ENCODE peak calls at places on chromosomes 2 and 18, in five cellular contexts. Z is cardiac muscle cell, W is BJ, C is neural progenitor cell, P is MG63. K is an unnamed sample. For H3K36me3, the result is how much of the 10 kb centered on the place peaks cover.

GRCh38 chr2:198441876-198442275 is 637.5 kb downstream of the PLCL1 start:
- DNase-seq in C (no peak), Z (no peak), P (no peak), W (no peak), K (no peak)

GRCh38 chr2:109376115-109376514 is 237.7 kb downstream of the SEPTIN10 start:
- DNase-seq in P (peak), C (no peak), W (no peak), Z (no peak), K (no peak)

GRCh38 chr2:70931376-70932000 is 4.2 kb upstream of the ATP6V1B1 start:
- DNase-seq in Z (no peak), C (no peak), P (no peak), W (no peak), K (no peak)

GRCh38 chr2:209395652-209396051 is 28.2 kb upstream of the MAP2 start:
- DNase-seq in Z (no peak), C (no peak), W (no peak), P (no peak), K (no peak)

GRCh38 chr2:132438650-132439030 is 22.0 kb downstream of the GPR39 start:
- DNase-seq in C (no peak), W (peak), Z (no peak), P (peak), K (peak)

GRCh38 chr2:98175811-98176210 is 88.8 kb downstream of the VWA3B start:
- DNase-seq in C (peak), P (no peak), Z (peak), W (no peak), K (peak)

GRCh38 chr2:118112771-118113334 is 24.6 kb downstream of the INSIG2 start:
- DNase-seq in P (peak), Z (no peak), W (peak), C (no peak), K (no peak)

GRCh38 chr2:217945530-217945929 is 57.3 kb downstream of the TNS1 start:
- DNase-seq in C (no peak), P (no peak), Z (no peak), W (no peak), K (no peak)

GRCh38 chr2:168530980-168531379 is 74.9 kb downstream of the CERS6 start:
- DNase-seq in W (no peak), Z (no peak), C (no peak), P (no peak), K (no peak)

GRCh38 chr2:220277445-220277960 is 650.1 kb downstream of the SLC4A3 start:
- DNase-seq in C (no peak), W (peak), Z (no peak), P (peak), K (no peak)

GRCh38 chr2:17166506-17166905 is 351.7 kb downstream of the RAD51AP2 start:
- DNase-seq in Z (no peak), C (no peak), W (no peak), P (peak), K (peak)

GRCh38 chr18:31445908-31446307 is 1.6 kb upstream of the DSG3 start:
- DNase-seq in Z (no peak), C (no peak), W (no peak), P (no peak), K (no peak)

GRCh38 chr2:162037886-162038285 is 36.1 kb downstream of the DPP4 start:
- DNase-seq in W (no peak), Z (no peak), P (no peak), C (no peak), K (no peak)

GRCh38 chr18:22800551-22800951 is 132.6 kb upstream of the RBBP8 start:
- DNase-seq in Z (no peak), W (no peak), C (no peak), P (no peak), K (no peak)

GRCh38 chr18:7677424-7677823 is 110.3 kb downstream of the PTPRM start:
- DNase-seq in Z (no peak), P (no peak), C (no peak), W (no peak), K (no peak)

GRCh38 chr2:237411683-237412349 is 2.1 kb downstream of the COL6A3 start:
- DNase-seq in P (peak), C (no peak), Z (no peak), W (no peak), K (peak)

GRCh38 chr2:85889648-85890281 is 975 bp upstream of the ST3GAL5 start:
- DNase-seq in C (peak), W (no peak), Z (no peak), P (no peak), K (peak)

GRCh38 chr18:36349552-36349951 is 52.0 kb downstream of the FHOD3 start:
- DNase-seq in C (no peak), P (no peak), Z (no peak), W (no peak), K (no peak)

GRCh38 chr2:223994562-223995162 is 37.4 kb downstream of the MRPL44 start:
- DNase-seq in Z (no peak), C (no peak), W (no peak), P (no peak), K (no peak)

GRCh38 chr2:224428787-224429440 is 27.0 kb upstream of the FAM124B start:
- DNase-seq in C (no peak), P (peak), W (no peak), Z (peak), K (no peak)

GRCh38 chr2:109134741-109135571 is 6.0 kb downstream of the SH3RF3 start:
- DNase-seq in P (no peak), W (no peak), C (no peak), Z (no peak), K (no peak)

GRCh38 chr2:240784629-240785423 is 35.2 kb downstream of the KIF1A start:
- DNase-seq in W (no peak), C (no peak), Z (no peak), P (no peak), K (no peak)

GRCh38 chr2:240783819-240784621 is 36.0 kb downstream of the KIF1A start:
- DNase-seq in C (no peak), W (no peak), P (no peak), Z (no peak), K (no peak)

GRCh38 chr2:240786871-240787311 is 33.1 kb downstream of the KIF1A start:
- DNase-seq in Z (no peak), C (no peak), W (no peak), P (no peak), K (no peak)

GRCh38 chr2:240786355-240786841 is 33.6 kb downstream of the KIF1A start:
- DNase-seq in Z (no peak), W (no peak), C (no peak), P (no peak), K (no peak)

GRCh38 chr2:240785424-240786335 is 34.3 kb downstream of the KIF1A start:
- DNase-seq in P (no peak), Z (no peak), C (no peak), W (no peak), K (no peak)
- H3K36me3 ChIP-seq in P (under half), Z (under half), C (under half), W (under half), K (under half)

DNA sequence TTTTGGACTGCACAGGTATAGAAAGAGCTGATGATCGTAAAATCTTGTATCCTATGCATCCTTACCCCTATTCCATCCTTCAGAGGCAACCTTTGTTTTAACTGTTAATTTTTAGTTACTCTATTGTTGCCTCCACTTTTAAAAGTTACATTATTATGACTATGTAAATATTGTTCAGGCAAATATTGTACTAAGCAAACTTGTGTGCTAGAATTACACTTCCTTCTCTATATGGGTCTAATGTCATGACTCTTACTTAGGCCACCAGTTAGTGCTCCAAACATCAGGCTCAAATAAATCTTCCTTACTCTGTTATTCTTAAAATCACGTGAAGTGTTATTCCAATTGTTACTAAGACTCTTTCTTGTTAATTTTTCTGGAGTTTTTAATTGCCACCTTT is 47.4 kb upstream of the EMILIN2 start:
- DNase-seq in C (no peak), Z (no peak), W (no peak), P (no peak), K (no peak)
- H3K36me3 ChIP-seq in C (under half), Z (under half), W (under half), P (under half), K (half or more)

DNA sequence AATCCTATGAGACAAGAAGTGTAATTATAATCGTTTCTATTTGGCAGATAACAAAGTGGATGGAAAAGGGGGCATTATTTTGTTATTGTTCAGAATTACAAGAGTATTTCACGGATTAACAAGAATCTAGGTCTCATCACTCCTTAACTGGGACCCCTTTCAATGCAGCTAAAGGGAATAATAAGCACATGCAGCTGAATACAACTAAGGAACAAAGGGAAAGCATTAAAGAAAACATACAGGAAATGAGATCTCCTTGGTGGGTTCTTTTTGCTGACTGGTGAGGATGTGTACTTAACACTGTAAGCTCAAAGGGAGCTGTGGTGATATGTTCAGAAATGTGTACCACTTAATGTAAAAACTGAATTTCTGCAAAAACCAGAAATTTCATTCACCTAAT is 140.5 kb upstream of the WDSUB1 start:
- DNase-seq in W (no peak), C (no peak), P (no peak), Z (no peak), K (no peak)
- H3K36me3 ChIP-seq in W (under half), C (under half), P (under half), Z (under half), K (under half)

DNA sequence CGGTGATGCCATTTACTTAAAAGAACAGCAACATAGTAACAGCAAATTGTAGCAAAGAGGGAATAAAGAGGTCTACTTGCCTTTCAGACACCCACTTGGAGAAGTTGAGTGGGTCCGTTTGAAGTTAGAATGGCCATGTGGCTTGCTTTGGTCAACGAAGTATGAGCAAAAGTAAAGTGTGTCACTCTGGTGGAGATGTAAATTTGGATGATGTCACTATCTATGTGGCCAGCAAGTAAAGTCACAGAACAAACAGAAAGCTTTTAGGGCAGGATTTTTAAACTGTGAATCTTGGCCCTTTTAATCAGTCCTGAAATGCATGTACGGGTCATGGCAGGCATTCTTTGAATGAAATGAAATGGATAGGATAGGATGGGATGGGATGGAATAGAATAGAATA is 120.3 kb downstream of the PAX3 start:
- DNase-seq in C (no peak), P (no peak), Z (no peak), W (no peak), K (no peak)
- H3K36me3 ChIP-seq in C (under half), P (under half), Z (under half), W (under half), K (under half)

DNA sequence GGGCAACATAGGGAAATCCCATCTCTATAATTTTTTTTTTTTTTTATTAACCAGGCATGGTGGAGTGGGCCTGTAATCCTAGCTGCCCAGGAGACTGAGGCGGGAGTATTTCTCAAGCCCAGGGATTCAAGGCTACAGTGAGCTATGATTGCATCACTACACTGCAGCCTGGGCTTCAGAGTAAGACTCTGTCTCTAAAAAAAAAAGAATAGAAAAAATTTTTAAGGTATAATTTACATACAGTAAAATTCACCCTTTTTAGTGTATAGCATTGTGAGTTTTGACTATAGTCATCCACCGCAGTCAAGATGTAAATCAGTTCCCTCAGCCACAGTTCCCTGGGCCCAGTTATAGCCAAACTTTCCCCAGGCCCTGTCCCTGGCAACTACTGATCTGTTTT is 57.1 kb upstream of the MSH6 start:
- DNase-seq in Z (no peak), C (no peak), P (no peak), W (no peak), K (no peak)
- H3K36me3 ChIP-seq in Z (under half), C (under half), P (under half), W (under half), K (under half)

DNA sequence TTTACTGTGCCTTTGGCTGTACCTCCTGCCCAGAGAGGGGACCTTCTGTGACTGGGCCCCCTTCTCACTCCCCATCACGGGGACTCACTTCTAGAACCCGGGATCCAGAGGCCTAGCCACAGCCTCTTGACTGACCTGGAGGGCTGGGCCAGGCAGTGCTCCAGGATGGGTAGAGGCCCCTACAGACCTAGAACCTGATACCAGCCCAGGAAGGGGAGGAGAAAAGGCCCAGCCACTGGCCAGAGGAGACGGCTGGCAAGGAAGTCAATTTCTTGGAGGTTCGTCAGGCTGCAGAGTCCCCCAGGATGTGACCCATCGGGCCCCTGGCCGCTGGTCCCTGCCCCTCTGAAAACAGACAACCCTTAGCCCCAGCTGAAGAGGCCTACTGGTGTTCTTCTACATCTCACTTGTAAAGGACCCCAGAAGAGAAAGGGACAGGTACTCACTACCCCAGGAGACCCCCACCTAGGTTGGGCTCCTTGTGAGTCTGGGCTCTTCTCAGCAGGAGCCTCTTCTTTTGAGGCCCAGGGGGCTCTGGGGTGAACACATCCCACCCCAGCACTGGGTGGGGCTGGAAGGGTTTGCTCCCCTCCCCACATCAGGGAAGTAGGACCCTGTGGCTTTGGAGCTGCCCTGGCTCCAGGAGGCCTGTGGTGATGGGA is 86.0 kb downstream of the STPG4 start:
- DNase-seq in P (no peak), W (no peak), C (no peak), Z (no peak), K (no peak)
- H3K36me3 ChIP-seq in P (under half), W (under half), C (under half), Z (under half), K (under half)

GRCh38 chr2:105753380-105753779 is 8.7 kb downstream of the NCK2 start:
- DNase-seq in C (no peak), W (no peak), P (no peak), Z (no peak), K (no peak)
- H3K36me3 ChIP-seq in C (under half), W (under half), P (under half), Z (under half), K (under half)

GRCh38 chr2:66445781-66446177 is 10.9 kb downstream of the MEIS1 start:
- DNase-seq in Z (peak), P (no peak), W (no peak), C (peak), K (no peak)
- H3K36me3 ChIP-seq in Z (under half), P (under half), W (under half), C (under half), K (under half)

K was measured in SJCRH30.